ENCODE peak calls at places on chromosomes 2 and 18, in eight cellular contexts. T is T47D; I is EH; Y is T-helper 2 cell; Z is ascending aorta; F is ureter; P is activated CD4-positive, CD25-positive, alpha-beta regulatory T cell; A is T-helper 1 cell. K is an unnamed sample.

GRCh38 chr2:118881490-118882129 is 34.2 kb upstream of the EN1 start:
- DNase-seq in T (peak), I (peak), Y (peak), Z (peak), F (peak), P (peak), A (peak), K (peak)

GRCh38 chr2:207772081-207772843 is 2.6 kb upstream of the FZD5 start:
- DNase-seq in T (no peak), I (peak), Y (peak), Z (peak), F (no peak), P (peak), A (peak), K (peak)

GRCh38 chr2:15262792-15263191 is 298.3 kb downstream of the NBAS start:
- DNase-seq in T (no peak), I (no peak), Y (no peak), Z (no peak), F (no peak), P (no peak), A (no peak), K (no peak)

GRCh38 chr18:76265375-76266225 is 229.4 kb downstream of the ZNF516 start:
- DNase-seq in T (no peak), I (peak), Y (no peak), Z (no peak), F (peak), P (no peak), A (no peak), K (no peak)

GRCh38 chr2:105610444-105611327 is 134.0 kb upstream of the NCK2 start:
- DNase-seq in T (no peak), I (no peak), Y (no peak), Z (no peak), F (no peak), P (no peak), A (no peak), K (no peak)

GRCh38 chr2:182318466-182319309 is 108.1 kb downstream of the PDE1A start:
- DNase-seq in T (no peak), I (peak), Y (no peak), Z (no peak), F (no peak), P (no peak), A (no peak), K (no peak)

GRCh38 chr2:135986507-135986906 is 1.1 kb upstream of the DARS1 start:
- DNase-seq in T (no peak), I (no peak), Y (no peak), Z (no peak), F (no peak), P (no peak), A (no peak), K (no peak)

GRCh38 chr18:45589559-45590041 is 25.7 kb upstream of the SLC14A2 start:
- DNase-seq in T (no peak), I (peak), Y (no peak), Z (no peak), F (no peak), P (no peak), A (no peak), K (no peak)

GRCh38 chr18:31041346-31042067 is 1.0 kb downstream of the DSC3 start:
- DNase-seq in T (no peak), I (no peak), Y (no peak), Z (no peak), F (no peak), P (no peak), A (no peak), K (no peak)

GRCh38 chr18:56541790-56542189 is 96.6 kb downstream of the TXNL1 start:
- DNase-seq in T (no peak), I (no peak), Y (no peak), Z (no peak), F (no peak), P (no peak), A (no peak), K (no peak)

GRCh38 chr2:237405006-237405559 is 8.9 kb downstream of the COL6A3 start:
- DNase-seq in T (no peak), I (peak), Y (no peak), Z (no peak), F (no peak), P (no peak), A (no peak), K (no peak)

GRCh38 chr2:121008978-121009377 is 273.3 kb downstream of the GLI2 start:
- DNase-seq in T (no peak), I (no peak), Y (no peak), Z (no peak), F (no peak), P (no peak), A (no peak), K (no peak)

GRCh38 chr18:2970762-2971659 is 41.9 kb downstream of the LPIN2 start:
- DNase-seq in T (no peak), I (no peak), Y (peak), Z (no peak), F (no peak), P (no peak), A (no peak), K (peak)

GRCh38 chr2:64990823-64991222 is 1.6 kb downstream of the SLC1A4 start:
- DNase-seq in T (no peak), I (no peak), Y (no peak), Z (peak), F (no peak), P (no peak), A (no peak), K (no peak)

GRCh38 chr2:61247204-61247812 is 85.3 kb downstream of the C2orf74 start:
- DNase-seq in T (no peak), I (peak), Y (no peak), Z (no peak), F (no peak), P (no peak), A (no peak), K (no peak)

GRCh38 chr2:48601349-48601748 is 16.3 kb upstream of the GTF2A1L start:
- DNase-seq in T (no peak), I (no peak), Y (peak), Z (no peak), F (no peak), P (no peak), A (no peak), K (no peak)

GRCh38 chr2:10009271-10009810 is 34.0 kb upstream of the KLF11 start:
- DNase-seq in T (no peak), I (no peak), Y (no peak), Z (no peak), F (no peak), P (no peak), A (no peak), K (no peak)

GRCh38 chr2:48454504-48454903 is 75.5 kb upstream of the STON1 start:
- DNase-seq in T (no peak), I (peak), Y (peak), Z (no peak), F (no peak), P (no peak), A (peak), K (no peak)

GRCh38 chr2:53028259-53028658 is 739.3 kb upstream of the CHAC2 start:
- DNase-seq in T (no peak), I (peak), Y (no peak), Z (no peak), F (no peak), P (no peak), A (no peak), K (no peak)

GRCh38 chr2:11723061-11723371 is 23.4 kb upstream of the LPIN1 start:
- DNase-seq in T (no peak), I (no peak), Y (no peak), Z (no peak), F (no peak), P (no peak), A (no peak), K (no peak)

GRCh38 chr18:73839441-73839840 is 308.2 kb downstream of the FBXO15 start:
- DNase-seq in T (no peak), I (no peak), Y (no peak), Z (no peak), F (no peak), P (no peak), A (no peak), K (no peak)

GRCh38 chr2:112542974-112543760 is 902 bp downstream of the POLR1B start:
- DNase-seq in T (no peak), I (peak), Y (peak), Z (no peak), F (no peak), P (no peak), A (peak), K (no peak)

GRCh38 chr2:164671664-164672396 is 50.5 kb upstream of the GRB14 start:
- DNase-seq in T (no peak), I (peak), Y (no peak), Z (no peak), F (no peak), P (no peak), A (no peak), K (no peak)

GRCh38 chr18:58863539-58864145 is 1.0 kb upstream of the ZNF532 start:
- DNase-seq in T (peak), I (peak), Y (peak), Z (peak), F (peak), P (no peak), A (peak), K (peak)

GRCh38 chr18:63088262-63088661 is 231.3 kb downstream of the BCL2 start:
- DNase-seq in T (no peak), I (no peak), Y (no peak), Z (no peak), F (no peak), P (no peak), A (no peak), K (no peak)

GRCh38 chr2:8802741-8803140 is 34.7 kb downstream of the KIDINS220 start:
- DNase-seq in T (no peak), I (no peak), Y (no peak), Z (no peak), F (no peak), P (no peak), A (no peak), K (no peak)

GRCh38 chr18:44474596-44474995 is 206.1 kb upstream of the SETBP1 start:
- DNase-seq in T (no peak), I (peak), Y (no peak), Z (no peak), F (no peak), P (no peak), A (no peak), K (no peak)

GRCh38 chr18:44502790-44503189 is 177.9 kb upstream of the SETBP1 start:
- DNase-seq in T (no peak), I (no peak), Y (no peak), Z (no peak), F (no peak), P (no peak), A (no peak), K (no peak)

GRCh38 chr2:227629435-227629834 is 12.1 kb downstream of the SCYGR4 start:
- DNase-seq in T (no peak), I (no peak), Y (no peak), Z (no peak), F (no peak), P (no peak), A (no peak), K (no peak)